ENCODE peak calls at places on chromosomes 16 and 17, in five cellular contexts. O, Q, T, Y and S are unnamed samples.
A peak's percentile ranks its signal among the peaks of the same experiment; 100 is the strongest.

GRCh38 chr17:15917439-15918027 is 27.4 kb upstream of the ADORA2B start:
- DNase-seq in Q (no peak), O (no peak), Y (no peak), T (no peak), S (no peak)

GRCh38 chr16:14334366-14335105 is 263.4 kb downstream of the MRTFB start:
- DNase-seq in Q (no peak), T (no peak), O (no peak), Y (no peak), S (no peak)

GRCh38 chr17:48882272-48882671 is 10.3 kb upstream of the ATP5MC1 start:
- DNase-seq in Y (no peak), Q (no peak), O (no peak), T (no peak), S (no peak)

GRCh38 chr17:72788950-72789585 is 303.4 kb downstream of the SLC39A11 start:
- DNase-seq in T (no peak), Q (no peak), Y (no peak), O (no peak), S (no peak)

GRCh38 chr17:50101346-50102163 is 6.4 kb downstream of the PDK2 start:
- DNase-seq in T (no peak), Q (no peak), Y (no peak), O (no peak), S (no peak)

GRCh38 chr16:57647136-57647875 is 18.9 kb downstream of the ADGRG1 start:
- DNase-seq in Y (no peak), Q (no peak), O (no peak), T (peak; percentile 51), S (no peak)

GRCh38 chr16:85394511-85395206 is 218.5 kb upstream of the GSE1 start:
- DNase-seq in Q (no peak), T (no peak), O (no peak), Y (no peak), S (no peak)

GRCh38 chr16:50841081-50841886 is 99.4 kb downstream of the CYLD start:
- DNase-seq in O (no peak), T (no peak), Y (no peak), Q (peak; percentile 24), S (no peak)

GRCh38 chr17:28896884-28897768 is at the start of gene FLOT2:
- DNase-seq in T (no peak), Q (peak; percentile 50), Y (peak; percentile 55), O (no peak), S (peak; percentile 28)

GRCh38 chr17:32755045-32755805 is 121.7 kb downstream of the MYO1D start:
- DNase-seq in T (peak; percentile 57), O (peak; percentile 34), Y (peak; percentile 55), Q (no peak), S (peak; percentile 3)

GRCh38 chr17:8494506-8495111 is 58.9 kb downstream of the NDEL1 start:
- DNase-seq in T (no peak), Q (no peak), O (no peak), Y (no peak), S (no peak)

GRCh38 chr17:51279183-51279582 is 18.8 kb downstream of the UTP18 start:
- DNase-seq in T (no peak), Y (no peak), Q (no peak), O (no peak), S (no peak)

GRCh38 chr16:84119368-84119767 is 2.6 kb upstream of the MBTPS1 start:
- DNase-seq in Y (no peak), Q (no peak), O (no peak), T (peak; percentile 94), S (no peak)

GRCh38 chr16:87819983-87820382 is 49.3 kb downstream of the SLC7A5 start:
- DNase-seq in O (no peak), T (no peak), Q (no peak), Y (no peak), S (no peak)

GRCh38 chr17:51852603-51853002 is 305.9 kb downstream of the CA10 start:
- DNase-seq in Q (no peak), T (no peak), Y (no peak), O (no peak), S (no peak)

GRCh38 chr16:89037261-89038152 is 56.1 kb upstream of the ACSF3 start:
- DNase-seq in T (no peak), O (no peak), Q (no peak), Y (peak; percentile 33), S (no peak)

GRCh38 chr16:77556203-77556602 is 121.4 kb upstream of the ADAMTS18 start:
- DNase-seq in Q (no peak), T (no peak), O (no peak), Y (no peak), S (no peak)

GRCh38 chr16:77437859-77438258 is 3.0 kb upstream of the ADAMTS18 start:
- DNase-seq in O (no peak), Y (no peak), Q (no peak), T (no peak), S (no peak)

GRCh38 chr16:57834936-57835335 is 32.6 kb upstream of the KIFC3 start:
- DNase-seq in T (peak; percentile 62), Q (no peak), Y (peak; percentile 64), O (no peak), S (no peak)

GRCh38 chr17:45316271-45317112 is at the start of gene MAP3K14:
- DNase-seq in Y (no peak), Q (peak; percentile 48), T (no peak), O (no peak), S (peak; percentile 47)

GRCh38 chr17:72772331-72772821 is 320.1 kb downstream of the SLC39A11 start:
- DNase-seq in T (no peak), O (no peak), Y (no peak), Q (no peak), S (no peak)

GRCh38 chr16:75319513-75320401 is 68.3 kb upstream of the BCAR1 start:
- DNase-seq in O (peak; percentile 84), Q (no peak), T (no peak), Y (no peak), S (no peak)

GRCh38 chr17:57584050-57584551 is 161.0 kb downstream of the CCDC182 start:
- DNase-seq in T (no peak), Q (no peak), O (peak; percentile 25), Y (no peak), S (no peak)

GRCh38 chr16:85137323-85138072 is 25.2 kb upstream of the CIBAR2 start:
- DNase-seq in Q (no peak), Y (no peak), O (peak; percentile 70), T (peak; percentile 57), S (no peak)

GRCh38 chr17:72976971-72977767 is 115.3 kb downstream of the SLC39A11 start:
- DNase-seq in T (peak; percentile 84), Y (peak; percentile 65), O (peak; percentile 57), Q (no peak), S (no peak)

GRCh38 chr17:8019665-8020064 is 17.2 kb downstream of the GUCY2D start:
- DNase-seq in Y (no peak), Q (no peak), T (no peak), O (no peak), S (no peak)

GRCh38 chr17:69908599-69909368 is 166.2 kb upstream of the KCNJ16 start:
- DNase-seq in O (no peak), Y (no peak), T (no peak), Q (no peak), S (no peak)

GRCh38 chr16:55037051-55037450 is 106.4 kb downstream of the IRX5 start:
- DNase-seq in Y (no peak), Q (no peak), O (no peak), T (no peak), S (no peak)

GRCh38 chr16:66580605-66581209 is 1.4 kb downstream of the CMTM2 start:
- DNase-seq in T (peak; percentile 75), O (peak; percentile 57), Y (no peak), Q (no peak), S (no peak)